ENCODE peak calls at places on chromosomes 16 and 17, in five cellular contexts. R is aorta; W is activated CD8-positive, alpha-beta T cell treated with anti-CD3 and anti-CD28 coated beads for 36 hours; F is natural killer cell; A is mucosa of descending colon. Q is an unnamed sample.

GRCh38 chr16:58488531-58488930 is 11.4 kb upstream of the NDRG4 start:
- ATAC-seq in W (no peak), F (no peak), A (no peak), R (no peak), Q (no peak)

GRCh38 chr17:81804559-81805399 is 829 bp downstream of the GCGR start:
- ATAC-seq in W (no peak), A (peak), F (no peak), R (no peak), Q (no peak)

GRCh38 chr16:25007284-25007984 is 7.7 kb downstream of the ARHGAP17 start:
- ATAC-seq in F (no peak), W (no peak), R (no peak), A (no peak), Q (no peak)

GRCh38 chr16:81499576-81500380 is 55.2 kb downstream of the CMIP start:
- ATAC-seq in A (no peak), R (no peak), W (no peak), F (no peak), Q (peak)

GRCh38 chr17:46851029-46851741 is at the start of gene WNT9B:
- ATAC-seq in W (no peak), A (peak), R (peak), F (peak), Q (peak)

GRCh38 chr16:59260892-59261291 is 526.8 kb upstream of the GOT2 start:
- ATAC-seq in A (no peak), W (peak), R (no peak), F (no peak), Q (no peak)

GRCh38 chr17:73711184-73711583 is 66.9 kb upstream of the SDK2 start:
- ATAC-seq in A (peak), W (peak), R (no peak), F (no peak), Q (peak)

GRCh38 chr16:65660390-65660789 is 538.5 kb upstream of the CDH11 start:
- ATAC-seq in A (no peak), F (no peak), W (no peak), R (no peak), Q (peak)

GRCh38 chr17:34252890-34253525 is 2.1 kb upstream of the CCL2 start:
- ATAC-seq in R (no peak), W (no peak), F (no peak), A (no peak), Q (no peak)

GRCh38 chr17:48542114-48542955 is 2.6 kb downstream of the HOXB2 start:
- ATAC-seq in W (no peak), R (no peak), A (no peak), F (peak), Q (peak)

GRCh38 chr17:77458202-77459017 is 317.6 kb downstream of the SEC14L1 start:
- ATAC-seq in F (peak), A (no peak), W (no peak), R (no peak), Q (no peak)

GRCh38 chr17:60665602-60666001 is 12.0 kb upstream of the BCAS3 start:
- ATAC-seq in R (no peak), W (no peak), A (no peak), F (peak), Q (no peak)

GRCh38 chr17:49409066-49409465 is 5.6 kb downstream of the PHB1 start:
- ATAC-seq in F (no peak), A (peak), W (no peak), R (no peak), Q (no peak)

GRCh38 chr17:17768415-17769088 is 68.2 kb downstream of the SREBF1 start:
- ATAC-seq in R (no peak), W (no peak), A (no peak), F (peak), Q (no peak)

GRCh38 chr16:14308357-14308723 is 237.2 kb downstream of the MRTFB start:
- ATAC-seq in W (no peak), R (peak), A (no peak), F (no peak), Q (no peak)

GRCh38 chr16:20889625-20890275 is 10.4 kb downstream of the DCUN1D3 start:
- ATAC-seq in R (no peak), F (no peak), A (peak), W (no peak), Q (no peak)

GRCh38 chr17:82302991-82303943 is 14.1 kb downstream of the CD7 start:
- ATAC-seq in R (no peak), W (no peak), A (peak), F (peak), Q (no peak)

GRCh38 chr17:22278302-22279275 is 586.3 kb downstream of the KCNJ18 start:
- ATAC-seq in W (no peak), R (peak), A (no peak), F (no peak), Q (no peak)